ENCODE peak calls at places on chromosomes 3 and 15, in nine cellular contexts. B is left ventricle myocardium inferior; C is Panc1; H is CD8-positive, alpha-beta memory T cell; Z is upper lobe of right lung; M is foreskin keratinocyte; T is ovary; R is IMR-90; K is A549. S is an unnamed sample.

GRCh38 chr15:30956216-30956803 is 35.1 kb downstream of the MTMR10 start:
- DNase-seq in B (no peak), C (no peak), H (no peak), Z (no peak), M (peak; percentile 23), T (no peak), R (peak; percentile 22), K (peak; percentile 45), S (no peak)

GRCh38 chr3:57952208-57952631 is 56.0 kb upstream of the FLNB start:
- DNase-seq in B (peak; percentile 62), C (no peak), H (no peak), Z (peak; percentile 46), M (peak; percentile 30), T (peak; percentile 46), R (peak; percentile 96), K (peak; percentile 87), S (no peak)

GRCh38 chr3:102192575-102192974 is 242.2 kb upstream of the ZPLD1 start:
- DNase-seq in B (no peak), C (no peak), H (no peak), Z (no peak), M (peak; percentile 87), T (no peak), R (no peak), K (no peak), S (no peak)

GRCh38 chr3:6644070-6644929 is 216.6 kb upstream of the GRM7 start:
- DNase-seq in B (no peak), C (no peak), H (no peak), Z (no peak), M (no peak), T (no peak), R (no peak), K (no peak), S (no peak)

GRCh38 chr15:79617071-79617470 is 184.9 kb downstream of the MINAR1 start:
- DNase-seq in B (no peak), C (no peak), H (no peak), Z (no peak), M (no peak), T (no peak), R (no peak), K (no peak), S (no peak)

GRCh38 chr3:192130534-192131132 is 596.7 kb downstream of the FGF12 start:
- DNase-seq in B (peak; percentile 21), C (peak; percentile 8), H (no peak), Z (no peak), M (peak; percentile 51), T (no peak), R (peak; percentile 2), K (peak; percentile 43), S (no peak)

GRCh38 chr3:59192473-59192872 is 142.6 kb upstream of the CFAP20DC start:
- DNase-seq in B (no peak), C (no peak), H (no peak), Z (no peak), M (peak; percentile 97), T (no peak), R (peak; percentile 87), K (peak; percentile 1), S (no peak)

GRCh38 chr15:87672309-87672897 is 584.1 kb downstream of the NTRK3 start:
- DNase-seq in B (peak; percentile 16), C (no peak), H (no peak), Z (no peak), M (peak; percentile 23), T (no peak), R (peak; percentile 41), K (peak; percentile 24), S (no peak)

GRCh38 chr15:31271224-31271635 is 55.4 kb upstream of the KLF13 start:
- DNase-seq in B (no peak), C (no peak), H (no peak), Z (no peak), M (no peak), T (no peak), R (no peak), K (no peak), S (no peak)

GRCh38 chr15:98896002-98896721 is 111.4 kb downstream of the PGPEP1L start:
- DNase-seq in B (no peak), C (no peak), H (no peak), Z (no peak), M (peak; percentile 81), T (no peak), R (peak; percentile 91), K (peak; percentile 91), S (no peak)

GRCh38 chr3:23859012-23859743 is 53.4 kb downstream of the UBE2E1 start:
- DNase-seq in B (no peak), C (no peak), H (no peak), Z (no peak), M (peak; percentile 64), T (peak; percentile 32), R (peak; percentile 39), K (no peak), S (no peak)

GRCh38 chr3:99332726-99333125 is 305.7 kb upstream of the COL8A1 start:
- DNase-seq in B (no peak), C (no peak), H (no peak), Z (no peak), M (no peak), T (no peak), R (peak; percentile 26), K (no peak), S (no peak)

GRCh38 chr15:67809441-67809840 is 15.9 kb upstream of the SKOR1 start:
- DNase-seq in B (no peak), C (no peak), H (no peak), Z (no peak), M (no peak), T (no peak), R (no peak), K (no peak), S (no peak)

GRCh38 chr15:70469651-70470555 is 293.5 kb downstream of the UACA start:
- DNase-seq in B (no peak), C (no peak), H (no peak), Z (no peak), M (no peak), T (no peak), R (no peak), K (no peak), S (no peak)

GRCh38 chr15:70469182-70469581 is 294.2 kb downstream of the UACA start:
- DNase-seq in B (no peak), C (no peak), H (no peak), Z (no peak), M (no peak), T (no peak), R (no peak), K (no peak), S (no peak)

GRCh38 chr15:70470556-70471191 is 292.7 kb downstream of the UACA start:
- DNase-seq in B (no peak), C (no peak), H (no peak), Z (no peak), M (no peak), T (no peak), R (no peak), K (no peak), S (no peak)

GRCh38 chr15:70473623-70474366 is 289.6 kb downstream of the UACA start:
- DNase-seq in B (no peak), C (no peak), H (no peak), Z (no peak), M (no peak), T (no peak), R (no peak), K (no peak), S (no peak)

DNA sequence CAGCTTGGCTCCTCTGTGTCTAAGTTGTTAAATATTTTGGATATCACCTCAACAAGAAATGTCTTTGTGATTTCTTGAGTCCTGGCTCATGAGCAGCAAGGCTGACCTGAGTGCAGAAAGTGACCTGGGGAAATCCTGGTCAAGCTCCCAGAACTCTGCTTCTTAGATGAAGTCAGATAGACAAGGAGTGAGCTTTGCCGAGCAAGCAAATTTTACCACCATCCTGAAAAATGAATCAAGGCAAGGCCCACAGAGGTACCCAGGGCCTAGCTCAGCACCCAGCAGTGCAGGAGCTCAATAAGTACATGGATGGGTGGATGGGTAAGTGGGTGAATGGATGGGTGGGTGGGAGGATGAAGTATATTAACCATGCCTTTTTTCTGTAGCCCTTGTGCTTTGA is 291.8 kb downstream of the UACA start:
- DNase-seq in B (no peak), C (no peak), H (no peak), Z (no peak), M (no peak), T (no peak), R (no peak), K (no peak), S (no peak)
- H3K4me1 ChIP-seq in B (peaks cover 22% of the 10 kb centered on the region), C (peaks cover 72% of the 10 kb centered on the region), H (peaks cover 27% of the 10 kb centered on the region), Z (peaks cover 29% of the 10 kb centered on the region), M (no peaks in the 10 kb centered on the region), T (peaks cover 2% of the 10 kb centered on the region), R (peaks cover 19% of the 10 kb centered on the region), K (peaks cover 46% of the 10 kb centered on the region), S (peaks cover 20% of the 10 kb centered on the region)

DNA sequence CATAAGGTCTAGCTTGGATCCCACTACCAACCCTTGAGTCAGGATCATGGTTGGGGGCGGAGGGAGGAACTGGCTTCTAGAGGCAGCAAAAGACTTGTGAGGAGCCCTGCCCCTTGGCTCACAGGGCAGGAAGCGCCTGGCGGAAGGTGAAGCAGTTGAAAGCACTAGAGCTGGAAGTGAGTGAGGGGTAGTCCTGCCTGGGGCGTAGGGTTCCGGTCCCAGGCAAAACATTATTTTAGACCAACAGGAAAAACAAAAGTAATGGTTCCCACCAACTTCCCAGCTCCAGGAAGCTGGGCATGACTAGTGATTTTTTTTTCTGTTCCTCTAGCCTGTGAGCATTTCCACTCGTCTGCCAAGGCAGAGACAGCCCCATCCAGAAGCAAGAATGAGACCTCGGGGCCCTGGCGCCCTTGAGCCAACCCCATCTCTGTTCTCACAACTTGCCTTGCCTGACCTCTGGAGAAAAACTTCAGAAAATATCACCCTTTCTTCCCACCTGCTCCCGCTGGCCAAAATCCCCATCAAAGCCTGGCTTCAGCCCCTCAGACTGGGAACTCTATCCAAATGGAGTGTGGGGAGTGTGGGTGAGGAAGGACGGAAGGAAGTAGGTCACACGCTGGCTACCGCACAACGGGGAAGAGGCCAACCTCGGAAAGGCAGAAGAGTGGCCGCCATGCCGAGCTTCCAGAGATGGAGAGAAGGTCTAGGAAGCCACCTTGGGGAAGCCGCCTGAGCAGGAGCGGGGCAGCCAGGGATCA is 57.5 kb downstream of the RBPMS2 start:
- DNase-seq in B (no peak), C (no peak), H (no peak), Z (no peak), M (no peak), T (no peak), R (no peak), K (no peak), S (peak; percentile 40)
- H3K27ac ChIP-seq in B (peak overlapping the region; percentile 93), C (no peak overlapping the region), H (no peak overlapping the region), Z (peak overlapping the region; percentile 75), M (no peak overlapping the region), T (no peak overlapping the region), R (no peak overlapping the region), K (no peak overlapping the region), S (peak overlapping the region; percentile 55)

GRCh38 chr3:110133971-110134370 is 796.6 kb upstream of the DPPA4 start:
- DNase-seq in B (no peak), C (no peak), H (no peak), Z (no peak), M (no peak), T (no peak), R (no peak), K (no peak), S (no peak)
- H3K4me1 ChIP-seq in B (no peaks in the 10 kb centered on the region), C (no peaks in the 10 kb centered on the region), H (no peaks in the 10 kb centered on the region), Z (no peaks in the 10 kb centered on the region), M (no peaks in the 10 kb centered on the region), T (no peaks in the 10 kb centered on the region), R (no peaks in the 10 kb centered on the region), K (peaks cover 3% of the 10 kb centered on the region), S (no peaks in the 10 kb centered on the region)

DNA sequence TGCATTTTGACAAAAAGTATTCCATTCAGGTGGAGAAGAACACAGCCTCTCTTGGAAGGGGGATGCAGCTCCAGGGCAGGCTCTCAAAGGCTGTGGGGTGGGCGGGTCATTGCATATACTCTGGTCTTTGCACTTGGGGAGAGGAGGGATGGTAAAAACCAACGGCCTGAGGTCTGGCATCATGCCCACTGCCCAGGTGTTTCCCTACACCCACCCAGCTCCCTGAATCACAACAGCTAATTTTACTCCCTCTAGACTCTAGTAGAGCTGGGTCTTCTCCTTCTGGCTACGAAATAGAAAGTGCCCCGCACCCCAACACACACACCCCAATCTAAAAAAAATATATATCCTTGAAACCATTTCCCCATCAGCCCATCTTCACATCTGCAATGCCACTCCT is 1.0 kb downstream of the MYLK start:
- DNase-seq in B (no peak), C (no peak), H (no peak), Z (no peak), M (no peak), T (no peak), R (no peak), K (no peak), S (no peak)
- H3K27ac ChIP-seq in B (no peak overlapping the region), C (no peak overlapping the region), H (no peak overlapping the region), Z (no peak overlapping the region), M (no peak overlapping the region), T (no peak overlapping the region), R (no peak overlapping the region), K (peak overlapping the region; percentile 90), S (no peak overlapping the region)